ENCODE peak calls at places on chromosomes 2 and 18, in four cellular contexts. Z is CD8-positive, alpha-beta memory T cell; V is stimulated activated CD4-positive, alpha-beta T cell treated with anti-CD3 and anti-CD28 coated beads, Interleukin-1b, Interleukin-23, amount 100 ng/mL, for 24 hours; Q is osteocyte. W is an unnamed sample.

GRCh38 chr2:232018191-232018590 is 56.7 kb downstream of the DIS3L2 start:
- DNase-seq in Z (no peak), V (no peak), Q (no peak), W (no peak)

GRCh38 chr2:179273461-179273962 is 8.9 kb upstream of the SESTD1 start:
- DNase-seq in Z (no peak), V (no peak), Q (no peak), W (no peak)

GRCh38 chr2:157261199-157261782 is 3.8 kb downstream of the GALNT5 start:
- DNase-seq in Z (no peak), V (peak), Q (no peak), W (peak)

GRCh38 chr2:1781291-1782080 is 37.2 kb upstream of the PXDN start:
- DNase-seq in Z (no peak), V (peak), Q (no peak), W (no peak)

GRCh38 chr2:96526101-96526591 is 10.4 kb upstream of the ARID5A start:
- DNase-seq in Z (no peak), V (no peak), Q (no peak), W (peak)

GRCh38 chr2:187575081-187576067 is 21.1 kb upstream of the TFPI start:
- DNase-seq in Z (no peak), V (no peak), Q (no peak), W (no peak)

GRCh38 chr2:185477452-185477851 is 261.2 kb upstream of the FSIP2 start:
- DNase-seq in Z (no peak), V (no peak), Q (no peak), W (no peak)

GRCh38 chr18:36850527-36851201 is 21.7 kb downstream of the KIAA1328 start:
- DNase-seq in Z (no peak), V (no peak), Q (no peak), W (no peak)

GRCh38 chr2:31353121-31353520 is 61.4 kb downstream of the XDH start:
- DNase-seq in Z (no peak), V (no peak), Q (no peak), W (no peak)

GRCh38 chr2:54528311-54528945 is 72.3 kb downstream of the SPTBN1 start:
- DNase-seq in Z (no peak), V (no peak), Q (no peak), W (no peak)

GRCh38 chr2:239441261-239441701 is 40.5 kb upstream of the HDAC4 start:
- DNase-seq in Z (no peak), V (no peak), Q (no peak), W (no peak)

GRCh38 chr2:190545756-190546385 is 11.3 kb upstream of the NEMP2 start:
- DNase-seq in Z (no peak), V (no peak), Q (no peak), W (no peak)

GRCh38 chr18:34783485-34783884 is 73.4 kb downstream of the DTNA start:
- DNase-seq in Z (no peak), V (no peak), Q (no peak), W (no peak)

GRCh38 chr2:40039543-40039942 is 260.5 kb upstream of the THUMPD2 start:
- DNase-seq in Z (no peak), V (no peak), Q (no peak), W (no peak)

GRCh38 chr2:189347540-189347939 is 93.7 kb upstream of the WDR75 start:
- DNase-seq in Z (no peak), V (no peak), Q (no peak), W (no peak)

W was measured in mucosa of descending colon.